ENCODE peak calls at places on chromosomes 2 and 18, in nine cellular contexts. Q is NCI-H446; S is stimulated activated CD8-positive, alpha-beta memory T cell treated with anti-CD3 and anti-CD28 coated beads, Interleukin-4, amount 100 ng/mL, for 24 hours; D is AG10803; A is left ventricle myocardium inferior; K is activated naive CD4-positive, alpha-beta T cell treated with anti-CD3 and anti-CD28 coated beads, Interleukin-2, amount 50 U/mL, for 16 hours; V is neural progenitor cell; F is skeletal muscle cell; M is fibroblast of mammary gland. C is an unnamed sample.

GRCh38 chr2:148875387-148876051 is 492 bp downstream of the KIF5C start:
- DNase-seq in V (no peak), F (no peak), K (no peak), S (no peak), Q (no peak), D (no peak), A (no peak), M (no peak), C (peak)

GRCh38 chr18:36947820-36948348 is 119.0 kb downstream of the KIAA1328 start:
- DNase-seq in S (no peak), F (no peak), M (no peak), A (no peak), D (no peak), Q (no peak), V (no peak), K (no peak), C (no peak)

GRCh38 chr2:84796798-84797197 is 84.1 kb downstream of the TRABD2A start:
- DNase-seq in A (no peak), D (no peak), S (no peak), V (no peak), Q (no peak), F (no peak), K (no peak), M (no peak), C (no peak)

GRCh38 chr2:96099861-96100798 is 16.2 kb downstream of the ADRA2B start:
- DNase-seq in K (no peak), Q (no peak), V (no peak), D (no peak), A (peak), M (no peak), S (no peak), F (no peak), C (no peak)

GRCh38 chr18:51461956-51462355 is 264.5 kb upstream of the MEX3C start:
- DNase-seq in D (peak), K (no peak), Q (no peak), S (no peak), A (no peak), V (no peak), F (no peak), M (no peak), C (no peak)

GRCh38 chr2:142722086-142722485 is 155.4 kb upstream of the KYNU start:
- DNase-seq in K (no peak), F (no peak), Q (no peak), D (no peak), A (no peak), S (no peak), V (no peak), M (no peak), C (no peak)

GRCh38 chr18:9516437-9517064 is 41.2 kb downstream of the RALBP1 start:
- DNase-seq in M (peak), F (no peak), V (peak), K (no peak), Q (peak), D (peak), S (no peak), A (no peak), C (peak)

GRCh38 chr2:208406474-208407451 is at the start of gene PTH2R:
- DNase-seq in D (no peak), Q (no peak), K (no peak), F (no peak), V (peak), M (peak), S (no peak), A (no peak), C (no peak)

GRCh38 chr2:166373105-166373504 is 2.6 kb downstream of the SCN9A start:
- DNase-seq in Q (no peak), D (no peak), V (no peak), A (no peak), M (no peak), F (no peak), K (no peak), S (no peak), C (no peak)

GRCh38 chr2:176114120-176114929 is 2.3 kb upstream of the HOXD10 start:
- DNase-seq in F (no peak), D (no peak), S (no peak), Q (no peak), V (no peak), M (no peak), A (no peak), K (no peak), C (peak)

GRCh38 chr2:1454346-1454745 is 41.1 kb downstream of the TPO start:
- DNase-seq in F (no peak), K (no peak), V (no peak), D (no peak), Q (no peak), S (no peak), A (no peak), M (no peak), C (no peak)

GRCh38 chr2:44044281-44044720 is 48.5 kb upstream of the LRPPRC start:
- DNase-seq in V (peak), A (peak), F (peak), Q (peak), M (peak), D (peak), K (peak), S (peak), C (peak)

GRCh38 chr2:86821306-86821705 is 30.6 kb upstream of the CD8A start:
- DNase-seq in S (no peak), K (no peak), A (no peak), F (no peak), V (no peak), Q (no peak), M (no peak), D (no peak), C (no peak)

GRCh38 chr2:979286-979928 is 28.8 kb downstream of the SNTG2 start:
- DNase-seq in D (no peak), S (no peak), K (no peak), V (no peak), M (no peak), F (no peak), A (no peak), Q (no peak), C (no peak)

GRCh38 chr2:99811544-99811943 is 321.7 kb upstream of the REV1 start:
- DNase-seq in S (no peak), M (peak), D (peak), A (no peak), V (no peak), Q (no peak), F (peak), K (no peak), C (no peak)

GRCh38 chr2:42117923-42118758 is 51.0 kb upstream of the EML4 start:
- DNase-seq in V (no peak), D (peak), F (no peak), Q (no peak), M (peak), K (no peak), S (no peak), A (no peak), C (no peak)

GRCh38 chr18:59646946-59647307 is 50.3 kb downstream of the CCBE1 start:
- DNase-seq in M (no peak), Q (no peak), K (no peak), A (no peak), F (no peak), V (no peak), D (no peak), S (no peak), C (no peak)